ENCODE peak calls at places on chromosomes 7 and 10, in four cellular contexts. B is Panc1, V is right lobe of liver, M is IMR-90. N is an unnamed sample.

GRCh38 chr10:79947083-79947415 is 1.9 kb downstream of the SFTPD start:
- DNase-seq in B (no peak), V (no peak), M (no peak), N (no peak)

GRCh38 chr10:29199344-29199743 is 89.5 kb upstream of the LYZL1 start:
- DNase-seq in B (no peak), V (no peak), M (no peak), N (no peak)

GRCh38 chr7:39934132-39934531 is 15.9 kb upstream of the CDK13 start:
- DNase-seq in B (no peak), V (no peak), M (no peak), N (no peak)

GRCh38 chr7:31860925-31861324 is 173.9 kb downstream of the PPP1R17 start:
- DNase-seq in B (no peak), V (no peak), M (peak), N (no peak)

GRCh38 chr10:22495396-22495795 is 150.1 kb downstream of the SPAG6 start:
- DNase-seq in B (no peak), V (no peak), M (no peak), N (no peak)

GRCh38 chr10:1063232-1063862 is 7.2 kb downstream of the WDR37 start:
- DNase-seq in B (no peak), V (no peak), M (no peak), N (no peak)

GRCh38 chr10:118799779-118800178 is 45.0 kb upstream of the CACUL1 start:
- DNase-seq in B (no peak), V (no peak), M (peak), N (peak)

GRCh38 chr10:21195149-21195731 is 298.1 kb upstream of the NEBL start:
- DNase-seq in B (no peak), V (no peak), M (no peak), N (no peak)

GRCh38 chr10:105149371-105149871 is 508.3 kb downstream of the SORCS3 start:
- DNase-seq in B (no peak), V (no peak), M (no peak), N (no peak)

GRCh38 chr7:158286210-158286609 is 301.4 kb downstream of the PTPRN2 start:
- DNase-seq in B (no peak), V (no peak), M (no peak), N (no peak)

GRCh38 chr7:140726304-140726703 is 29.8 kb downstream of the NDUFB2 start:
- DNase-seq in B (no peak), V (no peak), M (peak), N (peak)

GRCh38 chr7:45421826-45422225 is 152.3 kb upstream of the ADCY1 start:
- DNase-seq in B (no peak), V (no peak), M (no peak), N (no peak)

GRCh38 chr7:1839701-1840100 is 169.6 kb downstream of the ELFN1 start:
- DNase-seq in B (no peak), V (peak), M (no peak), N (no peak)

GRCh38 chr7:152521420-152522337 is 85.9 kb upstream of the KMT2C start:
- DNase-seq in B (no peak), V (no peak), M (no peak), N (no peak)

GRCh38 chr7:54397836-54398612 is 144.2 kb upstream of the VSTM2A start:
- DNase-seq in B (no peak), V (no peak), M (no peak), N (no peak)

GRCh38 chr7:67484244-67484751 is 487.7 kb downstream of the TYW1 start:
- DNase-seq in B (peak), V (peak), M (peak), N (peak)

GRCh38 chr10:124647421-124648130 is 96.6 kb downstream of the FAM53B start:
- DNase-seq in B (no peak), V (peak), M (peak), N (peak)

GRCh38 chr7:141333459-141333858 is 217.8 kb upstream of the AGK start:
- DNase-seq in B (no peak), V (no peak), M (no peak), N (no peak)

GRCh38 chr7:127884066-127884559 is 147.1 kb downstream of the LRRC4 start:
- DNase-seq in B (no peak), V (no peak), M (no peak), N (no peak)

GRCh38 chr7:149414171-149414570 is 46.7 kb downstream of the ZNF777 start:
- DNase-seq in B (no peak), V (no peak), M (no peak), N (no peak)

GRCh38 chr7:102821994-102822747 is 73.4 kb downstream of the FAM185A start:
- DNase-seq in B (no peak), V (no peak), M (no peak), N (no peak)

GRCh38 chr10:24884316-24884715 is 68.1 kb downstream of the PRTFDC1 start:
- DNase-seq in B (no peak), V (no peak), M (no peak), N (no peak)

GRCh38 chr7:128718967-128719642 is 20.1 kb upstream of the CALU start:
- DNase-seq in B (no peak), V (no peak), M (no peak), N (no peak)

DNA sequence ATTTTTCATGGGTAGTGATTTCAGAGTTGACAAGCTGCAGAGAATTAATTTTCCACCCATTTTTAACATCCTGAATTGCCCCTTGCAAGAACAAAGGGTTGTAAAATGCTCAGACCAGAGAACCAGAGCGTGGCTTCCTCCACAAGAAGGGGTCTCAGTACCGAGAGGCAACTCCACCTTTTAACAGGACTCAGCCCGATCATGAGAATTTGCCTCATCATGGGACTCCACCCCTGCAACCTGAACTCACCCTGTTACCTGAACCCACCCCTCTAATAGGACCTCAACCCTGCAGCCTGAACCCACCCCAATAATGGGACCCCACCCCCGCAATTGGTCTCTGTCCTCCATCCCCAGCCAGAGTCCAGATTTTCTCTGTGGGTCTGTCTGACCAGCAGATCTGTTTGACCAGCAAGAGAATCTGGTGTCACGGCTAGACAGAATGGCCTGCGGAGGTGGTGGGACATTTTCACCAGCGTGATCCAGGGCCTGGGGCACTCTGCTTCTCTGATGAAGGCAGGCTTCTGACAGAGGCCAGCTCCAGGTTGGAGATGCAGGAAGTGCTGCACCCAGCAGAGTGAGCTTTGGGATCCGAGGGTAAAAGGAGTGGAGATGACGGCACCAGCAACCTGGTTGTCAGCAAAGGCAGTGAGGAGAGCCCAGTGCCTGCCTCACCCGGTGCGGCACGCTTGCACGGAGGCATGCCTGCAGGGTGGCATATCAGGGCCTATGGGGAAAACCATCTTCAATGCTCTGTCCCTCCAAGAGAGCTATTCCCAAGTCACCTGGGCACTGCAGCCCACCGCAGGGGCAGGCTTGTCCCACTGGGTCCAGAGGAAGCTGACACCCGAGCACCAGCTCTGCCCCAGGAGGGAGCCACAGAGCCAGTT is 136.6 kb downstream of the TCERG1L start:
- DNase-seq in B (no peak), V (no peak), M (no peak), N (no peak)
- H3K4me3 ChIP-seq in B (no peak), V (no peak), M (no peak), N (no peak)

GRCh38 chr7:87216701-87217508 is 2.6 kb downstream of the TMEM243 start:
- DNase-seq in B (no peak), V (no peak), M (no peak), N (no peak)
- H3K4me3 ChIP-seq in B (no peak), V (no peak), M (no peak), N (no peak)

GRCh38 chr7:131346885-131347592 is 19.4 kb downstream of the MKLN1 start:
- DNase-seq in B (no peak), V (no peak), M (no peak), N (no peak)
- H3K4me3 ChIP-seq in B (no peak), V (no peak), M (no peak), N (no peak)

GRCh38 chr7:151006590-151007300 is 15.9 kb downstream of the NOS3 start:
- DNase-seq in B (no peak), V (no peak), M (no peak), N (no peak)

GRCh38 chr7:151000886-151001495 is 10.2 kb downstream of the NOS3 start:
- DNase-seq in B (no peak), V (no peak), M (no peak), N (no peak)

GRCh38 chr7:151005566-151005965 is 14.7 kb downstream of the NOS3 start:
- DNase-seq in B (no peak), V (no peak), M (no peak), N (no peak)

GRCh38 chr7:151001546-151001945 is 10.7 kb downstream of the NOS3 start:
- DNase-seq in B (no peak), V (no peak), M (no peak), N (no peak)

GRCh38 chr7:151003572-151003971 is 12.8 kb downstream of the NOS3 start:
- DNase-seq in B (no peak), V (no peak), M (no peak), N (no peak)
- H3K4me3 ChIP-seq in B (no peak), V (no peak), M (no peak), N (no peak)

GRCh38 chr7:124338861-124339260 is 306.0 kb upstream of the TMEM229A start:
- DNase-seq in B (no peak), V (no peak), M (no peak), N (no peak)
- H3K4me3 ChIP-seq in B (no peak), V (no peak), M (no peak), N (no peak)

N was measured in fibroblast of villous mesenchyme.